ENCODE peak calls at places on chromosomes 3 and 15, in eight cellular contexts. X is aorta, C is adrenal gland, Z is thyroid gland, D is lower lobe of right lung, M is GM23338, O is A549, B is ovary. P is an unnamed sample.

GRCh38 chr3:66665021-66665695 is 164.3 kb upstream of the LRIG1 start:
- DNase-seq in O (no peak), X (no peak), M (no peak), B (no peak), Z (no peak), D (no peak), C (no peak), P (no peak)

GRCh38 chr3:44439499-44440295 is 37.8 kb downstream of the ZNF445 start:
- DNase-seq in C (peak; percentile 77), Z (peak; percentile 32), M (no peak), D (peak; percentile 88), O (no peak), B (peak; percentile 33), X (peak; percentile 79), P (peak; percentile 72)

GRCh38 chr15:75200765-75201608 is 695 bp upstream of the C15orf39 start:
- DNase-seq in Z (peak; percentile 90), C (no peak), O (no peak), D (peak; percentile 83), B (peak; percentile 59), X (no peak), M (peak; percentile 94), P (no peak)

GRCh38 chr3:195129644-195130492 is 141.1 kb downstream of the XXYLT1 start:
- DNase-seq in X (no peak), B (no peak), D (no peak), M (no peak), C (no peak), Z (no peak), O (no peak), P (no peak)

GRCh38 chr3:149954812-149955211 is 15.9 kb downstream of the PFN2 start:
- DNase-seq in B (no peak), C (no peak), Z (no peak), D (no peak), O (no peak), M (no peak), X (no peak), P (no peak)

GRCh38 chr3:44065741-44066140 is 175.9 kb upstream of the TOPAZ1 start:
- DNase-seq in O (no peak), D (no peak), C (no peak), B (no peak), Z (no peak), X (no peak), M (peak; percentile 73), P (no peak)

GRCh38 chr3:8733332-8734094 is at the start of gene CAV3:
- DNase-seq in Z (no peak), D (no peak), B (no peak), O (no peak), M (no peak), X (peak; percentile 63), C (no peak), P (no peak)

GRCh38 chr15:74809951-74810350 is 2.7 kb upstream of the LMAN1L start:
- DNase-seq in X (no peak), Z (no peak), O (no peak), C (no peak), D (no peak), B (no peak), M (no peak), P (no peak)

GRCh38 chr3:160179906-160180305 is 45.3 kb upstream of the C3orf80 start:
- DNase-seq in O (no peak), M (no peak), X (no peak), B (no peak), Z (no peak), D (no peak), C (no peak), P (no peak)

GRCh38 chr3:61645148-61645547 is 83.8 kb downstream of the PTPRG start:
- DNase-seq in D (no peak), X (no peak), B (no peak), Z (no peak), M (no peak), O (peak; percentile 9), C (no peak), P (no peak)

GRCh38 chr3:152943645-152944044 is 108.7 kb downstream of the P2RY1 start:
- DNase-seq in M (no peak), O (no peak), C (no peak), B (no peak), Z (no peak), D (no peak), X (no peak), P (no peak)

GRCh38 chr3:151660890-151661289 is 72.8 kb upstream of the AADACL2 start:
- DNase-seq in B (no peak), C (no peak), M (no peak), Z (no peak), O (no peak), D (no peak), X (no peak), P (no peak)

GRCh38 chr3:11228041-11228440 is 44.2 kb upstream of the ATG7 start:
- DNase-seq in X (no peak), C (peak; percentile 38), B (peak; percentile 49), O (no peak), Z (no peak), D (no peak), M (no peak), P (no peak)

GRCh38 chr3:23948761-23949160 is 3.7 kb downstream of the NR1D2 start:
- DNase-seq in M (no peak), O (no peak), B (no peak), Z (no peak), X (no peak), C (peak; percentile 21), D (no peak), P (no peak)

GRCh38 chr3:23952646-23953045 is 7.6 kb downstream of the NR1D2 start:
- DNase-seq in M (no peak), O (no peak), Z (no peak), X (no peak), B (no peak), C (no peak), D (no peak), P (no peak)

GRCh38 chr3:23945903-23946751 is 1.0 kb downstream of the NR1D2 start:
- DNase-seq in D (peak; percentile 99), B (peak; percentile 100), Z (peak; percentile 99), C (peak; percentile 97), O (peak; percentile 91), M (peak; percentile 97), X (peak; percentile 99), P (peak; percentile 98)

GRCh38 chr3:23950303-23950702 is 5.2 kb downstream of the NR1D2 start:
- DNase-seq in C (no peak), B (no peak), D (no peak), Z (no peak), X (no peak), M (no peak), O (no peak), P (no peak)

DNA sequence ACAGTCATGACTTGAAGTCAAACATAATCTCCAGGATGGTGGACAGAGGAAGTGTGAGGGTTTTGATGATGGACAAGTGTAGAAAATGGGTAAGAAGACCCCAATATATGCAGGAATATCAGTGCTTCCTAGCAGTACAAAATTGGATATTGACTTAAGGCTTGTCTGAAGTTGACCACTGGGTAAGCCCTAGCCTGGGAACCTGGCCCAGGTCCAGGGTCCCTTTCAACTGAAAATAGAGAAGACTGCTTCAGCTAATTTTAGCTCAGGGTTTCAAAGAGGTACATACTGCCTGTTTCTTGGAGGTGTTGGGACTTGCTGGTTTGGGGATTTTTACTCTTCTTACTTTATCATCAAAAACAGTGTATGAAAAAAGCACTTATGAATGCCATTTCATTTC is 4.7 kb downstream of the NR1D2 start:
- DNase-seq in B (no peak), C (no peak), M (no peak), D (no peak), Z (peak; percentile 92), X (no peak), O (no peak), P (no peak)
- H3K4me1 ChIP-seq in B (peaks cover 23% of the 10 kb centered on the region), C (peaks cover 73% of the 10 kb centered on the region), M (peaks cover 15% of the 10 kb centered on the region), D (peaks cover 75% of the 10 kb centered on the region), Z (peaks cover 71% of the 10 kb centered on the region), X (peaks cover 19% of the 10 kb centered on the region), O (peaks cover 30% of the 10 kb centered on the region), P (peaks cover 46% of the 10 kb centered on the region)

DNA sequence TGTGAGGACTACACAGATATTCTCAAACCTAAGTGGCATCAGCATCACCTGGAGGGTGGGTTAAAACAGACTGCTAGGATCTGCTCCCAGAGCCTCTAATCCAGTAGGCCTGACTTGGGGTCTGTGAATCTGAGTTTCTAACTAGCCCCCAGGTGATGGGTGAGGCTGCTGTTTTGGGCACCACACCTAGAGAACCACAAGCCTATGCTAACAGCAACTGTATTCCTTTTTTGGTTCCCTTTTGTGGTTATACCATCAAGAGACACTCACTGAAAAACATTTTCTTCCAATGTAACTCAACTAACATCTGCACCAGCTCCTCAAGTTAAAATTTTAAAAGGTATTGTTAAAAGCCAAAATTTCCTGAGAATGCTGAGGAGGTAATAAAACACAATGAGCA is 16.0 kb downstream of the WDR82 start:
- DNase-seq in X (no peak), Z (no peak), M (no peak), B (no peak), C (no peak), O (no peak), D (no peak), P (no peak)
- H3K4me1 ChIP-seq in X (no peaks in the 10 kb centered on the region), Z (peaks cover 1% of the 10 kb centered on the region), M (no peaks in the 10 kb centered on the region), B (no peaks in the 10 kb centered on the region), C (peaks cover 15% of the 10 kb centered on the region), O (no peaks in the 10 kb centered on the region), D (peaks cover 12% of the 10 kb centered on the region), P (peaks cover 83% of the 10 kb centered on the region)

GRCh38 chr15:70238917-70239316 is 141.2 kb upstream of the TLE3 start:
- DNase-seq in M (no peak), D (no peak), X (no peak), B (no peak), C (no peak), Z (no peak), O (no peak), P (no peak)

GRCh38 chr15:70240082-70240481 is 142.4 kb upstream of the TLE3 start:
- DNase-seq in M (no peak), C (no peak), X (no peak), Z (no peak), O (no peak), D (no peak), B (no peak), P (no peak)

GRCh38 chr15:70242962-70243685 is 145.4 kb upstream of the TLE3 start:
- DNase-seq in M (no peak), C (peak; percentile 10), O (no peak), X (no peak), D (no peak), B (no peak), Z (no peak), P (no peak)

GRCh38 chr15:70241561-70242320 is 144.0 kb upstream of the TLE3 start:
- DNase-seq in B (no peak), O (no peak), D (no peak), Z (no peak), M (no peak), C (no peak), X (no peak), P (no peak)

DNA sequence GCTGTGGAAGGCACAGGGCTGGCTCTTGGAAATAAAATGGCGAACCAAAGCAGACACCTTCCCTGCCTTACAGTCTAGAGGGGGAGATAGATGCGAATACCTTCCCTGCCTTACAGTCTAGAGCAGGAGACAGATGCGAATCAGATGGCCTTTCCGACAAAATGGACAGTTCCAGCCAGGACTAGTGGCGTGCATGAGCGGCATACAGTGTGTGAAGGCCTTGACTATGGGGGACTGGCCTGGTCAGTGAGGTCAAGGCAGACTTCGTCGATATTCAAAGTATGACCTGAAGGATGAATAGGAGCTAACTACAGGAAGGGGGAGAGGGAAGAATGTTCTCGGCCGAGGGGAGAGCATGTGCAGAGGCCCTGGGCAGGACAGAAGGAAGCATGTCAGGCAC is 143.3 kb upstream of the TLE3 start:
- DNase-seq in M (no peak), O (no peak), B (no peak), X (no peak), C (no peak), Z (no peak), D (no peak), P (no peak)
- H3K4me1 ChIP-seq in M (no peaks in the 10 kb centered on the region), O (peaks cover 4% of the 10 kb centered on the region), B (no peaks in the 10 kb centered on the region), X (no peaks in the 10 kb centered on the region), C (no peaks in the 10 kb centered on the region), Z (peaks cover 14% of the 10 kb centered on the region), D (no peaks in the 10 kb centered on the region), P (peaks cover 18% of the 10 kb centered on the region)

GRCh38 chr3:26102376-26103110 is 312.7 kb downstream of the OXSM start:
- DNase-seq in M (no peak), B (no peak), C (no peak), D (no peak), Z (no peak), X (no peak), O (no peak), P (no peak)
- H3K4me1 ChIP-seq in M (peaks cover 3% of the 10 kb centered on the region), B (no peaks in the 10 kb centered on the region), C (no peaks in the 10 kb centered on the region), D (no peaks in the 10 kb centered on the region), Z (no peaks in the 10 kb centered on the region), X (peaks cover 13% of the 10 kb centered on the region), O (no peaks in the 10 kb centered on the region), P (no peaks in the 10 kb centered on the region)